ENCODE peak calls at places on chromosome 11, in four cellular contexts. B is HL-60, N is K562, P is GM12878. X is an unnamed sample.

GRCh38 chr11:71489311-71490043 is 36.5 kb downstream of the NADSYN1 start:
- DNase-seq in B (no peak), P (peak), N (no peak), X (peak)

GRCh38 chr11:33063326-33063775 is 24.0 kb downstream of the TCP11L1 start:
- DNase-seq in B (no peak), P (peak), N (no peak), X (no peak)

GRCh38 chr11:6612816-6613136 is 760 bp upstream of the TAF10 start:
- DNase-seq in N (peak), B (no peak), P (no peak), X (no peak)

GRCh38 chr11:33692013-33692504 is 8.6 kb downstream of the C11orf91 start:
- DNase-seq in B (no peak), N (no peak), P (no peak), X (no peak)

GRCh38 chr11:117551761-117552343 is 224.2 kb downstream of the CEP164 start:
- DNase-seq in P (no peak), B (no peak), N (no peak), X (no peak)

GRCh38 chr11:32334822-32335221 is 100.5 kb downstream of the WT1 start:
- DNase-seq in N (peak), B (no peak), P (no peak), X (no peak)

GRCh38 chr11:68038718-68039525 is at the start of gene TCIRG1:
- DNase-seq in P (peak), B (peak), N (peak), X (peak)

GRCh38 chr11:112017538-112017937 is 7.7 kb upstream of the DLAT start:
- DNase-seq in N (no peak), P (no peak), B (no peak), X (no peak)

GRCh38 chr11:69208190-69209037 is 52.7 kb downstream of the SMIM38 start:
- DNase-seq in N (no peak), P (no peak), B (no peak), X (no peak)

GRCh38 chr11:43360361-43361032 is 1.8 kb downstream of the TTC17 start:
- DNase-seq in P (no peak), B (no peak), N (peak), X (no peak)

GRCh38 chr11:43987384-43988039 is 45.1 kb downstream of the C11orf96 start:
- DNase-seq in B (no peak), P (no peak), N (no peak), X (no peak)

GRCh38 chr11:12089473-12089872 is 20.9 kb upstream of the MICAL2 start:
- DNase-seq in B (no peak), N (no peak), P (no peak), X (no peak)

GRCh38 chr11:87597696-87598095 is 560.0 kb downstream of the TMEM135 start:
- DNase-seq in B (no peak), N (no peak), P (no peak), X (no peak)

GRCh38 chr11:85934599-85935169 is 79.5 kb downstream of the CCDC83 start:
- DNase-seq in N (no peak), P (no peak), B (no peak), X (no peak)

GRCh38 chr11:116981216-116981887 is 116.9 kb downstream of the SIK3 start:
- DNase-seq in P (no peak), N (no peak), B (peak), X (no peak)

GRCh38 chr11:33227578-33228261 is 29.5 kb upstream of the HIPK3 start:
- DNase-seq in P (no peak), N (peak), B (peak), X (no peak)

GRCh38 chr11:7577883-7578242 is 64.1 kb downstream of the PPFIBP2 start:
- DNase-seq in P (no peak), N (peak), B (no peak), X (no peak)

GRCh38 chr11:65899356-65900124 is 648 bp downstream of the FOSL1 start:
- DNase-seq in B (no peak), P (no peak), N (peak), X (peak)

GRCh38 chr11:90757851-90758494 is 535.1 kb upstream of the CHORDC1 start:
- DNase-seq in N (no peak), B (no peak), P (no peak), X (no peak)

GRCh38 chr11:65742353-65742752 is 21.8 kb upstream of the RNASEH2C start:
- DNase-seq in P (no peak), N (no peak), B (no peak), X (no peak)

GRCh38 chr11:34329876-34330275 is 27.9 kb downstream of the ABTB2 start:
- DNase-seq in N (no peak), P (no peak), B (no peak), X (no peak)

GRCh38 chr11:128208329-128209220 is 378.8 kb downstream of the ETS1 start:
- DNase-seq in N (no peak), P (no peak), B (no peak), X (no peak)

GRCh38 chr11:66473608-66474525 is 6.4 kb upstream of the DPP3 start:
- DNase-seq in P (no peak), N (no peak), B (no peak), X (no peak)

GRCh38 chr11:126385991-126386728 is 30.7 kb downstream of the ST3GAL4 start:
- DNase-seq in P (no peak), B (no peak), N (no peak), X (no peak)

GRCh38 chr11:69801513-69802335 is 17.5 kb downstream of the FGF3 start:
- DNase-seq in N (peak), P (no peak), B (no peak), X (no peak)

GRCh38 chr11:95081412-95081811 is 8.2 kb upstream of the ENDOD1 start:
- DNase-seq in P (no peak), N (no peak), B (no peak), X (no peak)
- TF ChIP-seq SPI1 in P (no peak), N (no peak), B (no peak), X (no peak)

DNA sequence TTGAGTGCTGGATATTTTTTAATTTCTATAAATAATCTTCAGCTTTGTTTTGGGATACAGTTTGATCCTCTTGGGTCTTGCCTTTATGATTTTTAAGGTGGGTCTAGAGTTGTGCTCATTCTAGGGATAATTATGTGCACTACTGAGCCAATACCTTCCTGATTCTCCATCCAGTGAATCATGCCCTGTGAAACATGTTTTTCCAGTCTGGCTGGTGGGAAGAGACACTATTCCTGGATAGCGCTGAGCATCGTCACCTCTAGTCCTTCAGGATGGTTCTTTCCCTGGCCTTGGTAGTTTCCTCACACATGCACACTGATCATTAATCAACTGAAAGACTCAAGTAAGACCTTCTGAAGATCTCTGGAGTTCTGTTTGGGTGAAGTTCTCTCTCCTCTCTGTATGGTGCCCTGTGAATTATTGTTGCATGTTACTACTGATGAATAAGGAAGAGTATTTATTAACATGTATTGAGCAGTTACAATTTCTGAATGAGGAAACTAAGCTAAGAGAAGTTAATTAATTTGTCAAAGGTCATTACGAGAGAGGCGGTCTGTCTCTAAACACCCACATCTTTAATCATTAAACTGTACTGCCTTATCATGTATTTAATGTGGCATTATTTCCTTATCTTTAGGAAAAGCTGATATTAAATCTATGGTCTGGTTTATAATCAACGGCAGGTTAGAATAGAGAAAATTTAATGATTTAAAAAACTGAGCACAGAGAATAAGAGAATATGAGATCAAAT is 39.1 kb upstream of the LIPT2 start:
- DNase-seq in B (no peak), P (no peak), N (no peak), X (no peak)
- TF ChIP-seq POLR2AphosphoS5 in B (no peak), P (no peak), N (no peak), X (no peak)

GRCh38 chr11:60923326-60923725 is 934 bp upstream of the TMEM132A start:
- DNase-seq in P (no peak), N (no peak), B (no peak), X (no peak)
- TF ChIP-seq SPI1 in P (no peak), N (no peak), B (no peak), X (no peak)

GRCh38 chr11:2382129-2382517 is 5.0 kb downstream of the CD81 start:
- DNase-seq in N (no peak), B (no peak), P (no peak), X (no peak)
- TF ChIP-seq POLR2AphosphoS5 in N (no peak), B (no peak), P (no peak), X (no peak)

GRCh38 chr11:1307163-1307870 is 2.1 kb downstream of the TOLLIP start:
- DNase-seq in B (peak), N (no peak), P (no peak), X (peak)
- TF ChIP-seq SPI1 in B (peak), N (no peak), P (peak), X (peak)

GRCh38 chr11:4865855-4866254 is 15.8 kb upstream of the OR51T1 start:
- DNase-seq in P (no peak), N (no peak), B (no peak), X (no peak)
- TF ChIP-seq POLR2AphosphoS5 in P (no peak), N (no peak), B (no peak), X (no peak)

GRCh38 chr11:19995131-19995530 is 165.1 kb downstream of the DBX1 start:
- DNase-seq in P (no peak), B (no peak), N (peak), X (no peak)
- TF ChIP-seq SPI1 in P (no peak), B (no peak), N (no peak), X (no peak)

GRCh38 chr11:121206810-121207209 is 85.8 kb upstream of the SC5D start:
- DNase-seq in N (no peak), P (no peak), B (no peak), X (no peak)
- TF ChIP-seq POLR2AphosphoS5 in N (no peak), P (no peak), B (no peak), X (no peak)

DNA sequence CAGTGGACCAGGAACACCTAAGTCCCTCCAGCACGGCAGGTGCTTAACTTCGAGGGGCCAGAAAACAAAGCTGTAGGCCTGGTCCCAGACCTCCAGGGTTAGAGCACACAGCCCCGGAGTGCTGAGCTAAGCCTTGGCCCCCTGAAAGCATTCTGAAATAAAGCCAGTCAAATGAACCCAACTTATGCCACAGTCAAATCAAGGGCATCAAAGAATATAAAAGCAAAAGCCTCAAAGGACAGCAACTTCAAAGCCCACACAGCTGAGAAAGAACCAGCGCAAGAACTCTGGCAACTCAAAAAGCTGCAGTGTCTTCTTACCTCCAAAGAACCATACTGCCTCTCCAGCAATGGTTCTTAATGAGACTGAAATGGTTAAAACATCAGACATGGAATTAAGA is 39.1 kb downstream of the TMEM123 start:
- DNase-seq in B (no peak), N (no peak), P (no peak), X (no peak)
- TF ChIP-seq SPI1 in B (no peak), N (no peak), P (no peak), X (no peak)

DNA sequence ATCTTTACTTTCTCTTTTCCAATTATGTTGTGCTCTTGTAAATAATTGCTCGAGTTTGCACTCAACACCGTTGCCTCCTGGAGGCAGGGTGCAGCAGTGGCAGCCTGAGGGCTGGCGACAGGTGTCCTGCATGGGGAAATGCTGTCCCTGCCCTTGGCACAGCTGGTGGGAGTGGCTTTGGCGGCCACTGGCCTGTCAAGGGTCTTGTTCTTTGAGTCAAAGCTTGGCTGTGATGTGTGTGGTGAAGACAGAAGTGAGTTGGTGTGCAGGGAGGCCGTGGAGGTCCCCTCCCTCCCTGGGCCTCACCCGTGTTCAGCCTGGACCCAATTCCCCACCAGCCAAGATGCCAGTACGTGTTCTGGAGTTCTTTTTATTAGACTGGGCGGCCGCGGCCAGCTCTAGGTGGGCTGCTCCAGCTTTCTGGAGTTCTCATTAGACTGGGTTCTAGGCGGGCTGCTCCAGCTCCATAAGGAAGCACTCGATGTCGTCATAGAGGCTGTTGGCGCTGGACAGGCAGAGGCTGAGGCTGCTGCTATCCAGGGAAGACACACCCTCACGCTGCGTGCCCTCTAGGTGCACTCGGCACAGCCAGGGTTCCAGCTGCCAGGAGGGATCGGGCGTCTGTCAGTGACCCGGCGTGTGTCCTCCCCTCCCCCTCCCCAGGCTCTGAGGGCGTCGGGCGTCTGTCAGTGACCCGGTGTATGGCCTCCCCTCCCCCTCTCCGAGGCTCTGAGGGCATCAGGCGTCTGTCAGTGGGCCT is 3.4 kb downstream of the IRF7 start:
- DNase-seq in P (no peak), B (no peak), N (no peak), X (no peak)
- TF ChIP-seq POLR2AphosphoS5 in P (peak), B (no peak), N (no peak), X (no peak)